ENCODE peak calls at places on chromosome X, in six cellular contexts. One of them, this sample, is unnamed.

GRCh38 chrX:1487401-1487800 is 34.7 kb upstream of the ASMTL start:
- DNase-seq in lower lobe of right lung: no peak
- DNase-seq in dorsolateral prefrontal cortex: no peak
- DNase-seq in upper lobe of left lung: no peak
- DNase-seq in neuronal stem cell: no peak
- DNase-seq in ovary: no peak
- DNase-seq in this sample: no peak

GRCh38 chrX:138018145-138018799 is 452.3 kb downstream of the ZIC3 start:
- DNase-seq in lower lobe of right lung: no peak
- DNase-seq in neuronal stem cell: no peak
- DNase-seq in ovary: no peak
- DNase-seq in upper lobe of left lung: no peak
- DNase-seq in dorsolateral prefrontal cortex: no peak
- DNase-seq in this sample: no peak

GRCh38 chrX:8841911-8842310 is 40.7 kb upstream of the FAM9A start:
- DNase-seq in neuronal stem cell: no peak
- DNase-seq in upper lobe of left lung: no peak
- DNase-seq in ovary: no peak
- DNase-seq in dorsolateral prefrontal cortex: no peak
- DNase-seq in lower lobe of right lung: no peak
- DNase-seq in this sample: no peak

GRCh38 chrX:153665726-153666306 is 7.8 kb downstream of the PNCK start:
- DNase-seq in neuronal stem cell: no peak
- DNase-seq in upper lobe of left lung: no peak
- DNase-seq in dorsolateral prefrontal cortex: no peak
- DNase-seq in ovary: no peak
- DNase-seq in lower lobe of right lung: no peak
- DNase-seq in this sample: no peak

GRCh38 chrX:68669872-68670271 is 22.4 kb downstream of the STARD8 start:
- DNase-seq in dorsolateral prefrontal cortex: no peak
- DNase-seq in ovary: no peak
- DNase-seq in neuronal stem cell: no peak
- DNase-seq in upper lobe of left lung: no peak
- DNase-seq in lower lobe of right lung: no peak
- DNase-seq in this sample: no peak

GRCh38 chrX:71282514-71283408 is 674 bp upstream of the NONO start:
- DNase-seq in upper lobe of left lung: no peak
- DNase-seq in ovary: no peak
- DNase-seq in neuronal stem cell: peak
- DNase-seq in dorsolateral prefrontal cortex: no peak
- DNase-seq in lower lobe of right lung: no peak
- DNase-seq in this sample: no peak

GRCh38 chrX:123188081-123188480 is 4.0 kb downstream of the GRIA3 start:
- DNase-seq in upper lobe of left lung: no peak
- DNase-seq in lower lobe of right lung: no peak
- DNase-seq in dorsolateral prefrontal cortex: no peak
- DNase-seq in neuronal stem cell: no peak
- DNase-seq in ovary: no peak
- DNase-seq in this sample: no peak

GRCh38 chrX:15206306-15206705 is 63.6 kb downstream of the ASB9 start:
- DNase-seq in neuronal stem cell: no peak
- DNase-seq in dorsolateral prefrontal cortex: no peak
- DNase-seq in lower lobe of right lung: no peak
- DNase-seq in upper lobe of left lung: no peak
- DNase-seq in ovary: no peak
- DNase-seq in this sample: no peak

GRCh38 chrX:15321447-15321846 is 6.0 kb upstream of the ASB11 start:
- DNase-seq in neuronal stem cell: no peak
- DNase-seq in upper lobe of left lung: peak
- DNase-seq in lower lobe of right lung: no peak
- DNase-seq in ovary: no peak
- DNase-seq in dorsolateral prefrontal cortex: no peak
- DNase-seq in this sample: no peak

GRCh38 chrX:43224496-43224895 is 431.6 kb upstream of the MAOA start:
- DNase-seq in dorsolateral prefrontal cortex: no peak
- DNase-seq in neuronal stem cell: no peak
- DNase-seq in lower lobe of right lung: no peak
- DNase-seq in upper lobe of left lung: no peak
- DNase-seq in ovary: no peak
- DNase-seq in this sample: no peak

GRCh38 chrX:150253946-150254615 is 109.0 kb upstream of the MAMLD1 start:
- DNase-seq in ovary: no peak
- DNase-seq in lower lobe of right lung: no peak
- DNase-seq in neuronal stem cell: no peak
- DNase-seq in upper lobe of left lung: no peak
- DNase-seq in dorsolateral prefrontal cortex: no peak
- DNase-seq in this sample: no peak

GRCh38 chrX:149825424-149825823 is 43.7 kb downstream of the MAGEA9 start:
- DNase-seq in lower lobe of right lung: no peak
- DNase-seq in dorsolateral prefrontal cortex: no peak
- DNase-seq in ovary: no peak
- DNase-seq in neuronal stem cell: no peak
- DNase-seq in upper lobe of left lung: no peak
- DNase-seq in this sample: no peak

GRCh38 chrX:28581522-28581921 is 5.7 kb upstream of the IL1RAPL1 start:
- DNase-seq in neuronal stem cell: no peak
- DNase-seq in dorsolateral prefrontal cortex: no peak
- DNase-seq in lower lobe of right lung: no peak
- DNase-seq in upper lobe of left lung: no peak
- DNase-seq in ovary: no peak
- DNase-seq in this sample: no peak

GRCh38 chrX:154317391-154318000 is 21.9 kb downstream of the TKTL1 start:
- DNase-seq in lower lobe of right lung: no peak
- DNase-seq in upper lobe of left lung: no peak
- DNase-seq in neuronal stem cell: no peak
- DNase-seq in ovary: no peak
- DNase-seq in dorsolateral prefrontal cortex: no peak
- DNase-seq in this sample: no peak

GRCh38 chrX:9785252-9785943 is 831 bp upstream of the SHROOM2 start:
- DNase-seq in neuronal stem cell: no peak
- DNase-seq in upper lobe of left lung: no peak
- DNase-seq in ovary: peak
- DNase-seq in lower lobe of right lung: no peak
- DNase-seq in dorsolateral prefrontal cortex: no peak
- DNase-seq in this sample: no peak

GRCh38 chrX:2487366-2487765 is 13.4 kb downstream of the DHRSX start:
- DNase-seq in upper lobe of left lung: no peak
- DNase-seq in ovary: no peak
- DNase-seq in dorsolateral prefrontal cortex: no peak
- DNase-seq in lower lobe of right lung: no peak
- DNase-seq in neuronal stem cell: no peak
- DNase-seq in this sample: no peak

GRCh38 chrX:150371877-150372276 is 8.8 kb downstream of the MAMLD1 start:
- DNase-seq in neuronal stem cell: no peak
- DNase-seq in lower lobe of right lung: no peak
- DNase-seq in dorsolateral prefrontal cortex: no peak
- DNase-seq in ovary: no peak
- DNase-seq in upper lobe of left lung: no peak
- DNase-seq in this sample: no peak

GRCh38 chrX:118251251-118251650 is 94.7 kb upstream of the WDR44 start:
- DNase-seq in dorsolateral prefrontal cortex: no peak
- DNase-seq in neuronal stem cell: no peak
- DNase-seq in ovary: no peak
- DNase-seq in upper lobe of left lung: no peak
- DNase-seq in lower lobe of right lung: no peak
- DNase-seq in this sample: no peak

GRCh38 chrX:134654398-134655012 is 3.8 kb downstream of the PLAC1 start:
- DNase-seq in dorsolateral prefrontal cortex: no peak
- DNase-seq in lower lobe of right lung: no peak
- DNase-seq in neuronal stem cell: no peak
- DNase-seq in upper lobe of left lung: no peak
- DNase-seq in ovary: no peak
- DNase-seq in this sample: no peak

GRCh38 chrX:148878371-148878770 is 378.0 kb downstream of the AFF2 start:
- DNase-seq in lower lobe of right lung: no peak
- DNase-seq in upper lobe of left lung: no peak
- DNase-seq in ovary: no peak
- DNase-seq in neuronal stem cell: no peak
- DNase-seq in dorsolateral prefrontal cortex: no peak
- DNase-seq in this sample: no peak

GRCh38 chrX:152917969-152918579 is 20.2 kb downstream of the ZNF185 start:
- DNase-seq in neuronal stem cell: no peak
- DNase-seq in upper lobe of left lung: no peak
- DNase-seq in lower lobe of right lung: no peak
- DNase-seq in dorsolateral prefrontal cortex: no peak
- DNase-seq in ovary: no peak
- DNase-seq in this sample: no peak

GRCh38 chrX:96971812-96972211 is 88.1 kb downstream of the RPA4 start:
- DNase-seq in ovary: no peak
- DNase-seq in dorsolateral prefrontal cortex: no peak
- DNase-seq in lower lobe of right lung: no peak
- DNase-seq in neuronal stem cell: no peak
- DNase-seq in upper lobe of left lung: no peak
- DNase-seq in this sample: no peak

GRCh38 chrX:99078301-99078700 is 1331.8 kb downstream of the PCDH19 start:
- DNase-seq in dorsolateral prefrontal cortex: no peak
- DNase-seq in neuronal stem cell: no peak
- DNase-seq in lower lobe of right lung: no peak
- DNase-seq in upper lobe of left lung: no peak
- DNase-seq in ovary: no peak
- DNase-seq in this sample: no peak

GRCh38 chrX:12868747-12869146 is 1.9 kb downstream of the TLR7 start:
- DNase-seq in upper lobe of left lung: no peak
- DNase-seq in ovary: no peak
- DNase-seq in lower lobe of right lung: no peak
- DNase-seq in dorsolateral prefrontal cortex: no peak
- DNase-seq in neuronal stem cell: no peak
- DNase-seq in this sample: no peak

GRCh38 chrX:12865359-12865758 is 1.5 kb upstream of the TLR7 start:
- DNase-seq in neuronal stem cell: no peak
- DNase-seq in dorsolateral prefrontal cortex: no peak
- DNase-seq in ovary: no peak
- DNase-seq in lower lobe of right lung: no peak
- DNase-seq in upper lobe of left lung: no peak
- DNase-seq in this sample: no peak

GRCh38 chrX:12871181-12871580 is 4.3 kb downstream of the TLR7 start:
- DNase-seq in dorsolateral prefrontal cortex: no peak
- DNase-seq in ovary: no peak
- DNase-seq in upper lobe of left lung: no peak
- DNase-seq in neuronal stem cell: no peak
- DNase-seq in lower lobe of right lung: no peak
- DNase-seq in this sample: no peak

GRCh38 chrX:12867746-12868145 is 874 bp downstream of the TLR7 start:
- DNase-seq in lower lobe of right lung: no peak
- DNase-seq in upper lobe of left lung: no peak
- DNase-seq in dorsolateral prefrontal cortex: no peak
- DNase-seq in neuronal stem cell: no peak
- DNase-seq in ovary: no peak
- DNase-seq in this sample: no peak

GRCh38 chrX:12866451-12867377 is at the start of gene TLR7:
- DNase-seq in neuronal stem cell: no peak
- DNase-seq in ovary: no peak
- DNase-seq in upper lobe of left lung: no peak
- DNase-seq in lower lobe of right lung: no peak
- DNase-seq in dorsolateral prefrontal cortex: no peak
- DNase-seq in this sample: no peak
- H3K27ac ChIP-seq in neuronal stem cell: no peak
- H3K27ac ChIP-seq in ovary: no peak
- H3K27ac ChIP-seq in upper lobe of left lung: no peak
- H3K27ac ChIP-seq in lower lobe of right lung: no peak
- H3K27ac ChIP-seq in dorsolateral prefrontal cortex: no peak
- H3K27ac ChIP-seq in this sample: no peak

DNA sequence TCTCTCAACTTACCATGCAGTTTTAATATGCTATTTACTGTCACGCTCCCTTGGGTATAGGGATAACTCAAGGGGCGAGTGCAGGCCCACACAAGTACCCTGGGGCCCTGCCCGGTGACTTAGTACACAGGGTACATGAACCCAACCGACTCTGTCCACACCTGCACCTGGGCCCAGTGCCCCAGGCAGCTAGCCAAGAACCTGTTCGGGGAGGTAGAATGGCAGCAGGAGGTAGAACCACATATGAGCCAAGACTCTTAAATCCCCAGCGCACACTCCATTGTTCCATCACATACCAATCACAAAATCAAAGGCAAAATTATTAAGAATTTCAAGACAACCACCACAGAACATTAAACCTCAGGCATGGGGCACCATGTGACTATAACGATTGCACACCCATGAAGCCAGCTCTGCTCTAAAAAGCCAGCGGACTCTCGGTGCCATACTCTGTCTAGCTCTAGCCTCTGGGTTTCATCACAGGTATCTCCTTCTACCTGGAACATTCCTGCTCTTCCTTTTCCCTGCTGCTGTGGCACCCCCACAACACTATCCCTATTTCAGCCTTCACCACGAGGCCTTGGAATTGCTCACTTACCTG is 14.6 kb downstream of the PHF8 start:
- DNase-seq in upper lobe of left lung: peak
- DNase-seq in neuronal stem cell: no peak
- DNase-seq in ovary: no peak
- DNase-seq in lower lobe of right lung: peak
- DNase-seq in dorsolateral prefrontal cortex: no peak
- DNase-seq in this sample: no peak
- H3K27ac ChIP-seq in upper lobe of left lung: no peak
- H3K27ac ChIP-seq in neuronal stem cell: no peak
- H3K27ac ChIP-seq in ovary: no peak
- H3K27ac ChIP-seq in lower lobe of right lung: no peak
- H3K27ac ChIP-seq in dorsolateral prefrontal cortex: no peak
- H3K27ac ChIP-seq in this sample: no peak

GRCh38 chrX:413322-414201 is 26.9 kb upstream of the PPP2R3B start:
- DNase-seq in upper lobe of left lung: no peak
- DNase-seq in lower lobe of right lung: no peak
- DNase-seq in dorsolateral prefrontal cortex: no peak
- DNase-seq in ovary: no peak
- DNase-seq in neuronal stem cell: peak
- DNase-seq in this sample: no peak
- H3K27ac ChIP-seq in upper lobe of left lung: no peak
- H3K27ac ChIP-seq in lower lobe of right lung: peak
- H3K27ac ChIP-seq in dorsolateral prefrontal cortex: no peak
- H3K27ac ChIP-seq in ovary: no peak
- H3K27ac ChIP-seq in neuronal stem cell: no peak
- H3K27ac ChIP-seq in this sample: no peak

DNA sequence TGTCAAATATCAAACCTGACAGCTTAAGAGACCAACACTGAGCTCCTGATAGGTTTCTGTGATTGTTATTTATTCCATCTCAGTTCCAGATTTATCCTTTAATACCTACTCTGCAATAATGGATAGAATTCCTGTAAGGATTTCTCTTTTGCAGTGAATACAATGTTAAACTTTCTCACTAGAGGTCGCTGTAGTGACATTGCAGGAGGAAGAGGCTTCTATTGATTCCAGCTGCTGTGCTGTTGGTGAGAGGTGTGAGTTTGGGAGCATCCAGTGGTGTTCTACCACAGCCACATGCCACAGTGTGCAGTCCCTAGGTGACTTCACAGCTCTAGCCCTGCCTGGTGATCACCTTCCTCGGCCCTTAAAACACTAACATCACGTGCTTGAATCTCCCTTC is 34.6 kb upstream of the DCAF8L2 start:
- DNase-seq in lower lobe of right lung: no peak
- DNase-seq in dorsolateral prefrontal cortex: no peak
- DNase-seq in ovary: no peak
- DNase-seq in upper lobe of left lung: no peak
- DNase-seq in neuronal stem cell: peak
- DNase-seq in this sample: no peak
- H3K27ac ChIP-seq in lower lobe of right lung: no peak
- H3K27ac ChIP-seq in dorsolateral prefrontal cortex: no peak
- H3K27ac ChIP-seq in ovary: no peak
- H3K27ac ChIP-seq in upper lobe of left lung: no peak
- H3K27ac ChIP-seq in neuronal stem cell: no peak
- H3K27ac ChIP-seq in this sample: no peak